ENCODE peak calls at places on chromosomes 2 and 18, in six cellular contexts. H, J, C, P, Y and Z are unnamed samples.

GRCh38 chr2:67561411-67561965 is 164.4 kb downstream of the ETAA1 start:
- DNase-seq in J (peak), P (no peak), Y (peak), C (peak), H (no peak), Z (peak)

GRCh38 chr2:40448476-40449079 is 3.3 kb downstream of the SLC8A1 start:
- DNase-seq in C (no peak), P (no peak), Y (peak), H (no peak), J (peak), Z (no peak)

GRCh38 chr2:85707304-85707703 is 13.1 kb downstream of the GNLY start:
- DNase-seq in J (peak), H (peak), P (peak), Y (peak), C (peak), Z (peak)

GRCh38 chr18:3923750-3924149 is 473.8 kb downstream of the TGIF1 start:
- DNase-seq in Y (peak), C (no peak), J (peak), P (no peak), H (no peak), Z (no peak)

GRCh38 chr2:234842753-234843152 is 109.1 kb upstream of the SH3BP4 start:
- DNase-seq in C (no peak), Y (no peak), J (no peak), P (no peak), H (no peak), Z (no peak)

GRCh38 chr2:40155728-40156127 is 296.2 kb downstream of the SLC8A1 start:
- DNase-seq in C (no peak), J (peak), H (no peak), P (no peak), Y (no peak), Z (no peak)

GRCh38 chr2:8550481-8550880 is 131.4 kb upstream of the ID2 start:
- DNase-seq in C (no peak), Y (no peak), J (no peak), H (no peak), P (no peak), Z (no peak)

GRCh38 chr2:47599171-47599570 is 183.8 kb upstream of the MSH6 start:
- DNase-seq in Y (no peak), C (no peak), P (no peak), H (no peak), J (no peak), Z (no peak)

GRCh38 chr2:110105608-110106467 is 9.8 kb downstream of the MALL start:
- DNase-seq in H (peak), C (peak), P (no peak), Y (no peak), J (no peak), Z (peak)

GRCh38 chr18:48803951-48804855 is 146.6 kb downstream of the SMAD7 start:
- DNase-seq in P (no peak), H (peak), C (no peak), Y (no peak), J (no peak), Z (no peak)

GRCh38 chr2:169727065-169727464 is 6.6 kb upstream of the KLHL23 start:
- DNase-seq in Y (no peak), H (no peak), P (no peak), J (no peak), C (no peak), Z (no peak)

GRCh38 chr2:192151848-192152247 is 42.9 kb downstream of the TMEFF2 start:
- DNase-seq in Y (peak), P (no peak), J (peak), H (no peak), C (no peak), Z (peak)

GRCh38 chr2:200367155-200367554 is 60.7 kb downstream of the SPATS2L start:
- DNase-seq in H (no peak), Y (no peak), P (no peak), J (peak), C (no peak), Z (peak)

GRCh38 chr2:111930875-111931274 is 32.5 kb downstream of the MERTK start:
- DNase-seq in J (peak), Y (peak), C (no peak), P (no peak), H (no peak), Z (peak)

GRCh38 chr2:127694986-127695385 is 6.3 kb upstream of the SFT2D3 start:
- DNase-seq in C (no peak), J (peak), Y (no peak), H (no peak), P (no peak), Z (no peak)

GRCh38 chr2:127698553-127699355 is 2.5 kb upstream of the SFT2D3 start:
- DNase-seq in C (no peak), H (no peak), J (no peak), Y (no peak), P (no peak), Z (no peak)

GRCh38 chr2:127700527-127701192 is 637 bp upstream of the SFT2D3 start:
- DNase-seq in J (no peak), C (no peak), H (peak), P (peak), Y (no peak), Z (no peak)

GRCh38 chr2:127697482-127698180 is 3.7 kb upstream of the SFT2D3 start:
- DNase-seq in Y (no peak), C (no peak), J (no peak), P (no peak), H (no peak), Z (no peak)

GRCh38 chr2:127695491-127696472 is 5.5 kb upstream of the SFT2D3 start:
- DNase-seq in C (peak), J (peak), Y (peak), P (no peak), H (peak), Z (peak)
- H3K4me3 ChIP-seq in C (peak), J (peak), Y (peak), P (no peak), H (peak), Z (peak)

DNA sequence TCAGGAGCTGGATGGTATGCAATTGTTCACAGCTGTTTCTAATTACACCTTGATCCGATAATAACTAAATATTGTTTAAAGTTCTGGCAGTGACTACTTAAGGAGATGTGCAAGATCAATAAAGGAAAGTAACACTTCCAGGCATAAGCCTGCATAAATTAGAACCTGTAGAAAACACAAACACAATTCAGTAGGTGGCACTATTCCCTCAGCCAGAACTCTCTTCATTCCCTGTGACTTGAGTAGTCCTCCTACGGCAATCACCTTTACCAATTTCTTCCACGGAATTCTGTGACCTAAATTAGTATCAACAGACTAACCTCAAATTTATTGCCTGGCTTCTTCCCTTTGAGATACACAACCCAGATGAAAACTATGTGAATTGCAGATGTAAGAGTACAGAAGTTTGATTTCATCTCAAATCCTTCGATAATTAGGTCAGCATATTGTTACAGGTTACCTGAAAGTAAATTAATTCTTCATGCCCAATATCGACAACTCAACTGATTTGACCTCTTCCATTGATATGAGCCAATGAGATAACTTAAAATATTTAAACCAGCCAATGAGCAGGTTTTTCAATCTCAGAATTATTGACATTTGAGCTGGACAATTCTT is 137.8 kb downstream of the PID1 start:
- DNase-seq in P (no peak), H (peak), J (peak), Y (peak), C (peak), Z (peak)
- TF ChIP-seq CTCF in P (no peak), H (peak), J (peak), Y (peak), C (peak), Z (peak)

GRCh38 chr2:231708050-231708772 is at the start of gene PTMA:
- DNase-seq in H (peak), Y (peak), J (peak), C (peak), P (peak), Z (peak)

GRCh38 chr2:231706731-231707624 is 1.3 kb upstream of the PTMA start:
- DNase-seq in J (peak), C (peak), Y (peak), P (peak), H (peak), Z (peak)

GRCh38 chr2:231709636-231709980 is 1.3 kb downstream of the PTMA start:
- DNase-seq in J (no peak), P (peak), H (peak), C (peak), Y (no peak), Z (no peak)

GRCh38 chr2:231708773-231709635 is 679 bp downstream of the PTMA start:
- DNase-seq in H (peak), C (peak), P (no peak), J (peak), Y (peak), Z (peak)

DNA sequence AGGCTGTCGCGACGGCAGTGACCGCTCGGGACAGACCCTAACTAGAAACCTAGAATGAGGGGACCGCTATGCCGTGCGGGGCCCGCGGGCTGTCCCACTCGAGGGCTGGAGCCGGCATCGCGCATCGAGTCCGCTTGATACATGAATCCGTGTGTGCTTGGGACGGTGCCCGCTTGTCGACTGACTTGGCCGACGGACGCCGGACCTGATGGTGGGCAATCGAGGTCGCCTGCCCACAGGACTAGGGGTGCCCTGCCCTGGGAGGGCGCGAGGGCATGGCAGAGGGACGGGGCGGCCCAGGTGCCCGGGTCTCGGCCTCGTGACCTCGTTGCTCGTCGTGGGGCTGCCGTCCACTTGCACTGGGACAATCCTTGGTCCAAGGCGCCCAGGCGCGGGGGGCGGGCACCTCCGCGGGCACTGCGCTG is 688 bp upstream of the PTMA start:
- DNase-seq in Y (no peak), H (no peak), J (peak), C (peak), P (peak), Z (no peak)
- H3K4me3 ChIP-seq in Y (peak), H (peak), J (peak), C (peak), P (peak), Z (peak)

DNA sequence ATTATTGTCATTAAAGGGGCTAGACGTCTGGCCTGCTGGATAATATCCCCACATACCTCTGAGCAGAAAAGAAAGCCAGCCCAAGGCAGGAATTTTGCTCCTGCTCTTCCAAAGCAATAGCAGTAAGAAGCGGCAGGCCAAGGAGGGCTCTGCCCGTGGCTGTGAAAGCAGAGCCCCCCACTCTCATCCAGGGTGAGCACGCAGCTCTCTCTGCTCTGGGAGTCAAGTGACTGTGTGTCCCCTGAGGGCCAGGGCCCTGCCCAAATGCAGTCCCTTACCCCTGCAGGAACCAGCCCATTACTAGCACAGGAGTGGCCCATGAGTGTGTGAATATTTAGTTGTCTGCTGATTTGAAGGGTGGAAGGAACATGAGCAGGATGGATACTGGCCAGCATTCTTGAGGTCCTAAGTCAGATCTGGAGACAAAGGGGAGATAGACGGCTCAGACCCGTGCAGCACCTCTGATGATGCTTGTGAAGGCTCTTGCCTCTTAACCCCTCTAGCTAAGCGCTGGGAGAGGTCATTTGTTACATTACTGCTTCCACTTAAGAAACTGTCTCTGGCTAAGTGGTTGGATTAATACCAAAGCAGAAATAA is 69.7 kb upstream of the FOSL2 start:
- DNase-seq in P (no peak), J (peak), Y (peak), C (no peak), H (no peak), Z (no peak)
- TF ChIP-seq CTCF in P (no peak), J (no peak), Y (no peak), C (no peak), H (no peak), Z (no peak)

GRCh38 chr18:25352629-25353005 is 651 bp upstream of the ZNF521 start:
- DNase-seq in C (no peak), H (no peak), P (no peak), Y (no peak), J (no peak), Z (no peak)
- H3K4me3 ChIP-seq in C (no peak), H (peak), P (no peak), Y (peak), J (peak), Z (peak)